ENCODE peak calls at places on chromosome 15, in nine cellular contexts. X, K, E, A, N, I, S, M and T are unnamed samples.

GRCh38 chr15:60993008-60993407 is 236.1 kb downstream of the RORA start:
- DNase-seq in I (no peak), A (no peak), E (no peak), S (no peak), X (peak), N (no peak), K (no peak), M (no peak), T (no peak)

GRCh38 chr15:59372352-59373211 is at the start of gene MYO1E:
- DNase-seq in N (peak), K (peak), M (peak), A (peak), E (peak), X (peak), I (peak), S (peak), T (peak)

GRCh38 chr15:77869021-77869895 is 208.3 kb downstream of the TBC1D2B start:
- DNase-seq in N (no peak), S (no peak), A (no peak), E (peak), X (no peak), K (no peak), I (no peak), M (no peak), T (no peak)

GRCh38 chr15:67768592-67768991 is 56.7 kb upstream of the SKOR1 start:
- DNase-seq in S (no peak), X (no peak), K (no peak), E (no peak), M (no peak), A (no peak), I (no peak), N (no peak), T (no peak)

GRCh38 chr15:36886135-36887011 is 214.0 kb downstream of the MEIS2 start:
- DNase-seq in X (no peak), E (no peak), S (no peak), M (no peak), N (no peak), A (no peak), I (no peak), K (no peak), T (no peak)

GRCh38 chr15:80920271-80920699 is 69.3 kb downstream of the MESD start:
- DNase-seq in N (no peak), S (no peak), E (no peak), A (no peak), K (no peak), M (no peak), X (no peak), I (no peak), T (peak)

GRCh38 chr15:40053234-40054055 is 14.5 kb upstream of the SRP14 start:
- DNase-seq in M (no peak), K (no peak), N (no peak), S (no peak), X (no peak), A (no peak), E (peak), I (no peak), T (no peak)

GRCh38 chr15:42737529-42738328 is 801 bp upstream of the CDAN1 start:
- DNase-seq in E (no peak), K (no peak), N (no peak), M (no peak), S (no peak), A (no peak), I (no peak), X (no peak), T (no peak)

GRCh38 chr15:35751421-35752133 is 205.6 kb upstream of the DPH6 start:
- DNase-seq in M (peak), E (no peak), N (peak), S (no peak), I (peak), K (no peak), A (peak), X (peak), T (peak)

GRCh38 chr15:39925112-39925830 is 5.2 kb upstream of the GPR176 start:
- DNase-seq in I (no peak), S (no peak), M (no peak), E (no peak), N (no peak), A (no peak), K (no peak), X (peak), T (peak)

GRCh38 chr15:59532770-59533379 is 78.7 kb upstream of the GCNT3 start:
- DNase-seq in S (no peak), M (no peak), N (no peak), I (no peak), X (peak), K (no peak), A (peak), E (no peak), T (peak)

GRCh38 chr15:48720646-48721045 is 75.1 kb upstream of the FBN1 start:
- DNase-seq in E (no peak), X (peak), K (no peak), A (no peak), M (no peak), N (no peak), S (no peak), I (no peak), T (no peak)

GRCh38 chr15:48723964-48724363 is 78.5 kb upstream of the FBN1 start:
- DNase-seq in A (no peak), M (no peak), X (no peak), K (no peak), S (no peak), I (no peak), E (no peak), N (no peak), T (no peak)

GRCh38 chr15:48721061-48721810 is 75.7 kb upstream of the FBN1 start:
- DNase-seq in X (peak), E (no peak), K (no peak), I (no peak), N (no peak), S (no peak), M (no peak), A (no peak), T (no peak)

GRCh38 chr15:48719668-48720067 is 74.2 kb upstream of the FBN1 start:
- DNase-seq in M (no peak), N (no peak), X (no peak), S (no peak), I (no peak), A (no peak), K (no peak), E (no peak), T (peak)

DNA sequence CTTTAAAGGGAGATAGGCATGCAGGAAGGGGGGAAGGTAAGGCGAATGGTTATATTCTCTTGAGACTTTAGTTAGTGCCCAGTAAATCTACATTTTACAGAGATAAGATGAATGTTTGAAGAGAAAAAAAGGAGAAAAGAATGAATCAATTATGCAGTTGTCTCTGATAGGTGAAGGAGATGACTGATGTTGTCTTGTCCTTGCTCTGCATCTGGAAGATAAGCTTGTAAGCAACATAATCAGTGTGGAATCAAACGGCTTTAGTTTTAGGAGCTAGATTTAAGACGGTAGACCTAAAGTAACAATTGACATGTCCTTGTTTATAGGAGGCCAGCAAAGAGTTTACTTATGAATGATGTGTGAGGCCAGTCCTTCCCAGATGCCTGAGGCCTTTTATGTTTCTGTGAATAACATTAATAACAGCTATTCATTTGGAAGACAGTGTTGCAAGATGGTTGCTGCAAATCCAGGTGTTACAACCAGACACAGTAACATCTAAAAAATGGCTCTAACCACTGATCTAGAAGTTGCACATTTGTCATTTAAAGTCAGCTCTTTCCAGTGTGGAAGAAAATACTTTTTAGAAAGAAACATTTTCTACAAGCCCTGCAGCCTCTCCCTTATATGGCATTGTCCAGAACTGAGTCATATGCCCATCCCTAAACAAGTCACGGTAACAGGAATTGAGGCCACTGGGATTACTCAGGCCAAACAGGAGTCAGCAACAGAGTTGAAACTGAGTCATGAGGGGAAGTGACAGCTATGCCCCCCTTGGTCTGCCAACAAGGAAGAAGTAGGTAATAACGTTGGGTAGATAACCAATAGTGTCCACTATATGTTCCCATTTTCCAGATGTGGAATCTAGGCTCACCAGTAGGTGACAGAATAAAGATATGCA is 77.5 kb upstream of the FBN1 start:
- DNase-seq in E (no peak), N (no peak), X (peak), M (no peak), A (no peak), K (no peak), I (no peak), S (no peak), T (no peak)
- TF ChIP-seq CTCF in E (no peak), N (no peak), X (no peak), M (no peak), A (no peak), K (no peak), I (no peak), S (no peak), T (no peak)

DNA sequence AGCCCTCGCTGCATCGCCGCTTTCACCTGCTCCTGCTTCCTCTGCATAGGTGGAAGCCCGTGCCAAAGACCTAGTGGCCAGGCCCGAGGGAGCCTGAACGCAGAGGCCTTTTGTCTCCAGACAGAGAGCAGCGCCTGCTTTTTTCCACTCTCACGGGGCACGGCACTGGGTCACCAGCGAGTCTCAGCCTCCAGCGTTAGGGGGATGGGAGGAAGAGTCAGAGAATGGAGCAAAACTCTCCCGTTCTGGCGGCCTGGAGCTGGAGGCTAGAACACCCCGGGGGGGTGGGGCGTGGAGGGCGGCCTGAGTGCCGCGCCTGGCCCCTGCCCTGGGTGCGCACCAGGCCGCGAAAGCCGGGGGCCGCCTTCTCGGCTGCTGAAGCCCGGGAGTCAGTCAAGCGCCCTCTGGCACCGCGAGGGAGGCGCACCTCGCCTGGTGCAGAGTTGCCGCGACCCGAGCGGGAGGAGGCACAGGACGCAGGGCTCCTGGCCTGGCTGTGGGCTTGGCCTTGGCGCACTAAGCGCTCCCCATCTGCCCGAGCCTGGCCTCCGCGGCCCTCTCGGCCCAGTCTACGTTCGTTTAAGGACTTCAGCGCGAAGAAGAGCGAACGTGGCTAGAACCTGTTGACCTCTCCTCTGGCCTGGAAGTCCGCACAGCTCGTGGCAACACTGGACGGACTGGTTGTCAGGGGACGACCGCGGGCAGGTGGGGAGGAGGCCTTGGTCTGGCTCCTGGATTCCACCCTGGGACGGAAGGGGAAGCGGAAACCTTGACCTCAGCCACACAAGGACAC is 21.5 kb downstream of the NR2F2 start:
- DNase-seq in M (peak), A (no peak), S (no peak), E (peak), X (no peak), N (no peak), I (no peak), K (no peak), T (no peak)
- TF ChIP-seq CTCF in M (no peak), A (no peak), S (no peak), E (no peak), X (no peak), N (no peak), I (no peak), K (no peak), T (no peak)

DNA sequence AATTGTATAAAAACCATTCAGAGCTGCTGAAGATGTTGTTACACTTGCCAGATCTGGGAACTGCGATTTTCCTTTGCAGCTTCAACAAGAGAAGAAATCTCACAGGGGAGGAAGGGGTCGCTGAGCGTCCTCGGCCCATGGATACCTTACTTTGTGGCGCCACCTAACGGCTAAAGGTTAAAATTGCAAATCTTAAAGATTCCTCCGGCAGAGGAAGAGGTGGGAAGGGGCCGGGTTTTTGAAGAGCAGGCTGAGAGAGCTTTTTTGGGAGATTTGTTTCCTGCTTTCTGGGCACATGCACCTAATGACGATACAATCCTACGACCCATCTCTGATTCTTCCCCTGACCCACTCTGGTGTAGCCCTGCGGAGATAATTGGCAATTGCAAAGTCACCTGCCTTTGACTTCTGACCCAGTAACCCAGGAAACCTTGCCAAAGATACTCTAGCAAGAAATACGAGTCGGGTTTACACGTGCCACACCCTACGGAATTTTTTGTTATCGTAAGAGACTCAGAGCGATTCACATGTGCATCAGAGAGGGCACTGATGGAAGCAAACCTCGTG is 55.4 kb upstream of the CHRNA7 start:
- DNase-seq in A (peak), I (no peak), X (peak), M (no peak), E (no peak), N (no peak), K (peak), S (no peak), T (peak)
- TF ChIP-seq CTCF in A (peak), I (peak), X (peak), M (peak), E (no peak), N (peak), K (peak), S (no peak), T (peak)

GRCh38 chr15:76335129-76335850 is 1.3 kb upstream of the ISL2 start:
- DNase-seq in K (no peak), I (no peak), S (no peak), E (peak), A (no peak), N (no peak), M (no peak), X (peak), T (peak)

GRCh38 chr15:76333720-76334437 is 2.7 kb upstream of the ISL2 start:
- DNase-seq in S (no peak), N (no peak), M (no peak), X (no peak), K (no peak), E (no peak), I (no peak), A (no peak), T (no peak)

GRCh38 chr15:76332796-76333195 is 3.8 kb upstream of the ISL2 start:
- DNase-seq in X (no peak), E (no peak), K (no peak), A (no peak), N (no peak), I (no peak), M (no peak), S (no peak), T (no peak)

GRCh38 chr15:76334438-76335004 is 2.1 kb upstream of the ISL2 start:
- DNase-seq in N (no peak), A (no peak), E (no peak), I (no peak), M (no peak), S (no peak), X (no peak), K (no peak), T (no peak)

GRCh38 chr15:76333309-76333708 is 3.3 kb upstream of the ISL2 start:
- DNase-seq in M (no peak), N (no peak), E (no peak), S (no peak), X (no peak), K (no peak), I (no peak), A (no peak), T (no peak)
- TF ChIP-seq CTCF in M (no peak), N (no peak), E (no peak), S (no peak), X (no peak), K (no peak), I (no peak), A (no peak), T (no peak)

DNA sequence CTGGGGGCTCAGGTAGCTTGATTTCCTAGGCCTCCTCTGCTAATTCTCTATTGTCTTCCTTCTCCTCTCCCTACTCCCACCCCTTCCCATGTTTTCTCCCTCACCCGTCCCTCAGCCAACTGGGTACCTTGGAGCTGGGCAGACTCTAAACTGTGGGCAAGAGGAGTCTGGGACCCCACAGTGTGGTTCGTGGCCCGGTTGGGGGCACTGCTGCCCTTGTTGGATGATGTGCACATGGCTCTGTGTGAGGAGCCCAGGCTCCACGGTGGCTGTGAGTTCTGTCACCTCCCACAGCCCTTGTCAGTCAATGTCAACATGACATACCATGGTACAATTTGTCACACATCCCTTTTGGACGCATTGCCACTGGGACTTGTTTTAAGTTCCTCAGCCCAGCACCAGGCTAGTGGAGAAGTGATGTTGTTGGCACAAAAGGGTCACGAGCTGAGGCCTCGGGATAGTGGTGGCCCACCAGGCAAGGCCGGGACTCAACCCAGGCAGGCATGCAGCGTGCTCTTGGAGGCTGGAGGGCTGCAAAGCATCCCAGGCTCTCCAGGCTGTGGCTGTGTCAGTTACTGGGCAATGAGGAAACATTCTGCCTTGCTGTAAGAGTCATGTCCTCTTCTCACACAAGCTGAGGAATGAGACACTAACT is 142.3 kb downstream of the TLE3 start:
- DNase-seq in I (no peak), E (no peak), A (no peak), M (no peak), N (no peak), K (peak), X (no peak), S (no peak), T (no peak)
- TF ChIP-seq CTCF in I (no peak), E (no peak), A (no peak), M (no peak), N (no peak), K (no peak), X (no peak), S (no peak), T (no peak)

GRCh38 chr15:91887921-91888373 is 34.4 kb downstream of the SLCO3A1 start:
- DNase-seq in M (no peak), S (no peak), N (no peak), E (no peak), I (no peak), X (peak), A (no peak), K (no peak), T (no peak)
- TF ChIP-seq CTCF in M (no peak), S (no peak), N (no peak), E (no peak), I (no peak), X (no peak), A (no peak), K (no peak), T (no peak)

DNA sequence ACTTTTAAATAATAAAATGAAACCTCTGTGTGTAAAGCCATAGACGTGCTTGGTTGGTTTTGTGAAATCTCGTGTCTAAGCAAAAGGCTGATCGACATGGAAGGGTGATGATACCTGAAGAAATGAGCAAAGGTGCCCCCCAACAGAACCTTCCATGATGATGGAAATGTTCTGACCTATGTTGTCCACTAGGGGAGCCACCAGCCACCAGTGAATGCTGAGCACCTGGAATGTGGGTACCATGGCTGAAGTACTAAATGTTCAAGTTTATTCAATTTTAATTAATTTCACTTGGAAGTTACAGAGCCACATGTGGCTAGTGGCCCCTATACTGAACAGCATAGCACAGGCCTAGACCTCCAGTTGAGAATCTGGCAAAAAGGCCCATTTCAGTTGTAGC is 158.8 kb downstream of the POLR2M start:
- DNase-seq in K (peak), S (no peak), A (no peak), E (no peak), X (no peak), N (no peak), M (no peak), I (no peak), T (peak)
- TF ChIP-seq CTCF in K (peak), S (no peak), A (peak), E (no peak), X (peak), N (no peak), M (peak), I (peak), T (no peak)

GRCh38 chr15:90451215-90451850 is 63.3 kb downstream of the IQGAP1 start:
- DNase-seq in E (no peak), M (no peak), X (peak), N (no peak), I (no peak), A (no peak), S (no peak), K (no peak), T (no peak)

DNA sequence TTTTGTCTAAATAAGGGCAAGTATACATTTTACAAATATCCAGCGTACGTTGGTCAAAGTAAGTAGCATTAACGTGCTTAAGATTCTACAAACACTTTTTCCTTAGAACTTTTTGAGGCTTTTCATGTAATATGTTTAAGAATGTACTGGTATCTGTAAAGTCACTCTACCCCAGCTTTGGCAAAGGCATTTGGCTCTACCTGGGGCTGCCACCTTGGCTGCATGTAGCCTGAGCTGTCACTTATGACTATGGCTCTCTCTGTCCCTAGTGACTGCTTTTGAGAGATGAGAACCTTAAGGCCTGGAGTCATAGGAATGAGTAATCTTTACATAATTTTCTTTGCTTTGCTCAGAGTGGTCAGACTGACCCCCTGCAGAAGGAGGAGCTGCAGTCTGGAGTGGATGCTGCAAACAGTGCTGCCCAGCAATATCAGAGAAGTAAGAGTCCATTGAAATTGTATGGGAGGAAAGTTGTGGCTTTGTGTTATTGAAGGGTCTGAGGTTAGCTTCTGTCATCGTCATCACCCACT is 61.2 kb downstream of the IQGAP1 start:
- DNase-seq in I (no peak), K (no peak), A (no peak), X (no peak), N (no peak), E (no peak), M (no peak), S (no peak), T (no peak)
- TF ChIP-seq CTCF in I (no peak), K (no peak), A (no peak), X (no peak), N (no peak), E (no peak), M (no peak), S (no peak), T (no peak)